ENCODE peak calls at places on chromosomes 2 and 18, in eight cellular contexts. One of them, this sample, is unnamed.

GRCh38 chr2:27214936-27215335 is 2.2 kb upstream of the CAD start:
- DNase-seq in SK-N-MC: no peak
- DNase-seq in transverse colon: no peak
- DNase-seq in GM23248: peak; percentile 48
- DNase-seq in mammary epithelial cell: no peak
- DNase-seq in CD4-positive, CD25-positive, alpha-beta regulatory T cell: no peak
- DNase-seq in cardiac fibroblast: no peak
- DNase-seq in left lung: no peak
- DNase-seq in this sample: no peak

GRCh38 chr2:6827516-6828298 is 38.0 kb downstream of the CMPK2 start:
- DNase-seq in SK-N-MC: peak; percentile 67
- DNase-seq in transverse colon: no peak
- DNase-seq in GM23248: peak; percentile 13
- DNase-seq in mammary epithelial cell: no peak
- DNase-seq in CD4-positive, CD25-positive, alpha-beta regulatory T cell: no peak
- DNase-seq in cardiac fibroblast: peak; percentile 10
- DNase-seq in left lung: no peak
- DNase-seq in this sample: no peak

GRCh38 chr18:55968550-55968949 is 380.6 kb upstream of the TCF4 start:
- DNase-seq in SK-N-MC: no peak
- DNase-seq in transverse colon: no peak
- DNase-seq in GM23248: peak; percentile 58
- DNase-seq in mammary epithelial cell: peak; percentile 67
- DNase-seq in CD4-positive, CD25-positive, alpha-beta regulatory T cell: no peak
- DNase-seq in cardiac fibroblast: no peak
- DNase-seq in left lung: no peak
- DNase-seq in this sample: no peak

GRCh38 chr2:239181074-239181581 is 219.7 kb downstream of the HDAC4 start:
- DNase-seq in SK-N-MC: no peak
- DNase-seq in transverse colon: no peak
- DNase-seq in GM23248: no peak
- DNase-seq in mammary epithelial cell: no peak
- DNase-seq in CD4-positive, CD25-positive, alpha-beta regulatory T cell: no peak
- DNase-seq in cardiac fibroblast: no peak
- DNase-seq in left lung: peak; percentile 24
- DNase-seq in this sample: peak; percentile 38

GRCh38 chr18:45910405-45911023 is 56.6 kb downstream of the EPG5 start:
- DNase-seq in SK-N-MC: no peak
- DNase-seq in transverse colon: peak; percentile 37
- DNase-seq in GM23248: peak; percentile 68
- DNase-seq in mammary epithelial cell: peak; percentile 32
- DNase-seq in CD4-positive, CD25-positive, alpha-beta regulatory T cell: peak; percentile 38
- DNase-seq in cardiac fibroblast: peak; percentile 59
- DNase-seq in left lung: peak; percentile 36
- DNase-seq in this sample: no peak

GRCh38 chr2:220893411-220893810 is 678.7 kb downstream of the EPHA4 start:
- DNase-seq in SK-N-MC: no peak
- DNase-seq in transverse colon: no peak
- DNase-seq in GM23248: peak; percentile 10
- DNase-seq in mammary epithelial cell: peak; percentile 22
- DNase-seq in CD4-positive, CD25-positive, alpha-beta regulatory T cell: no peak
- DNase-seq in cardiac fibroblast: no peak
- DNase-seq in left lung: no peak
- DNase-seq in this sample: no peak

GRCh38 chr18:55781481-55781957 is 193.5 kb upstream of the TCF4 start:
- DNase-seq in SK-N-MC: peak; percentile 37
- DNase-seq in transverse colon: peak; percentile 10
- DNase-seq in GM23248: peak; percentile 76
- DNase-seq in mammary epithelial cell: peak; percentile 44
- DNase-seq in CD4-positive, CD25-positive, alpha-beta regulatory T cell: no peak
- DNase-seq in cardiac fibroblast: peak; percentile 88
- DNase-seq in left lung: no peak
- DNase-seq in this sample: peak; percentile 54

GRCh38 chr2:113116100-113116958 is 11.1 kb upstream of the IL1RN start:
- DNase-seq in SK-N-MC: no peak
- DNase-seq in transverse colon: no peak
- DNase-seq in GM23248: peak; percentile 46
- DNase-seq in mammary epithelial cell: peak; percentile 69
- DNase-seq in CD4-positive, CD25-positive, alpha-beta regulatory T cell: no peak
- DNase-seq in cardiac fibroblast: no peak
- DNase-seq in left lung: no peak
- DNase-seq in this sample: no peak

GRCh38 chr2:226673314-226673723 is 126.3 kb downstream of the IRS1 start:
- DNase-seq in SK-N-MC: peak; percentile 88
- DNase-seq in transverse colon: peak; percentile 50
- DNase-seq in GM23248: peak; percentile 95
- DNase-seq in mammary epithelial cell: peak; percentile 81
- DNase-seq in CD4-positive, CD25-positive, alpha-beta regulatory T cell: no peak
- DNase-seq in cardiac fibroblast: peak; percentile 92
- DNase-seq in left lung: no peak
- DNase-seq in this sample: peak; percentile 50

GRCh38 chr2:148614332-148615049 is 30.1 kb upstream of the EPC2 start:
- DNase-seq in SK-N-MC: peak; percentile 60
- DNase-seq in transverse colon: peak; percentile 8
- DNase-seq in GM23248: peak; percentile 38
- DNase-seq in mammary epithelial cell: peak; percentile 66
- DNase-seq in CD4-positive, CD25-positive, alpha-beta regulatory T cell: no peak
- DNase-seq in cardiac fibroblast: peak; percentile 46
- DNase-seq in left lung: peak; percentile 47
- DNase-seq in this sample: no peak

GRCh38 chr2:10260130-10260529 is 42.6 kb upstream of the HPCAL1 start:
- DNase-seq in SK-N-MC: no peak
- DNase-seq in transverse colon: peak; percentile 81
- DNase-seq in GM23248: peak; percentile 52
- DNase-seq in mammary epithelial cell: no peak
- DNase-seq in CD4-positive, CD25-positive, alpha-beta regulatory T cell: no peak
- DNase-seq in cardiac fibroblast: no peak
- DNase-seq in left lung: peak; percentile 20
- DNase-seq in this sample: peak; percentile 38

GRCh38 chr2:174174741-174175140 is 73.6 kb downstream of the OLA1 start:
- DNase-seq in SK-N-MC: no peak
- DNase-seq in transverse colon: no peak
- DNase-seq in GM23248: no peak
- DNase-seq in mammary epithelial cell: no peak
- DNase-seq in CD4-positive, CD25-positive, alpha-beta regulatory T cell: no peak
- DNase-seq in cardiac fibroblast: no peak
- DNase-seq in left lung: no peak
- DNase-seq in this sample: no peak

GRCh38 chr2:71402427-71402826 is 50.9 kb upstream of the DYSF start:
- DNase-seq in SK-N-MC: no peak
- DNase-seq in transverse colon: no peak
- DNase-seq in GM23248: no peak
- DNase-seq in mammary epithelial cell: no peak
- DNase-seq in CD4-positive, CD25-positive, alpha-beta regulatory T cell: no peak
- DNase-seq in cardiac fibroblast: no peak
- DNase-seq in left lung: no peak
- DNase-seq in this sample: no peak

GRCh38 chr18:31723998-31724711 is 36.5 kb downstream of the SLC25A52 start:
- DNase-seq in SK-N-MC: no peak
- DNase-seq in transverse colon: peak; percentile 10
- DNase-seq in GM23248: peak; percentile 39
- DNase-seq in mammary epithelial cell: no peak
- DNase-seq in CD4-positive, CD25-positive, alpha-beta regulatory T cell: no peak
- DNase-seq in cardiac fibroblast: peak; percentile 19
- DNase-seq in left lung: no peak
- DNase-seq in this sample: peak; percentile 79

GRCh38 chr2:162300271-162300670 is 18.2 kb downstream of the IFIH1 start:
- DNase-seq in SK-N-MC: no peak
- DNase-seq in transverse colon: no peak
- DNase-seq in GM23248: peak; percentile 49
- DNase-seq in mammary epithelial cell: no peak
- DNase-seq in CD4-positive, CD25-positive, alpha-beta regulatory T cell: no peak
- DNase-seq in cardiac fibroblast: no peak
- DNase-seq in left lung: no peak
- DNase-seq in this sample: no peak

GRCh38 chr2:179057737-179058136 is 7.8 kb upstream of the CCDC141 start:
- DNase-seq in SK-N-MC: no peak
- DNase-seq in transverse colon: no peak
- DNase-seq in GM23248: no peak
- DNase-seq in mammary epithelial cell: no peak
- DNase-seq in CD4-positive, CD25-positive, alpha-beta regulatory T cell: no peak
- DNase-seq in cardiac fibroblast: no peak
- DNase-seq in left lung: no peak
- DNase-seq in this sample: no peak

GRCh38 chr18:32093523-32093922 is 1.8 kb downstream of the RNF138 start:
- DNase-seq in SK-N-MC: no peak
- DNase-seq in transverse colon: peak; percentile 14
- DNase-seq in GM23248: no peak
- DNase-seq in mammary epithelial cell: no peak
- DNase-seq in CD4-positive, CD25-positive, alpha-beta regulatory T cell: no peak
- DNase-seq in cardiac fibroblast: peak; percentile 2
- DNase-seq in left lung: no peak
- DNase-seq in this sample: no peak

GRCh38 chr2:4475618-4476017 is 772.2 kb downstream of the DCDC2C start:
- DNase-seq in SK-N-MC: no peak
- DNase-seq in transverse colon: no peak
- DNase-seq in GM23248: no peak
- DNase-seq in mammary epithelial cell: no peak
- DNase-seq in CD4-positive, CD25-positive, alpha-beta regulatory T cell: no peak
- DNase-seq in cardiac fibroblast: no peak
- DNase-seq in left lung: no peak
- DNase-seq in this sample: no peak

GRCh38 chr18:22385718-22386117 is 32.0 kb downstream of the CTAGE1 start:
- DNase-seq in SK-N-MC: no peak
- DNase-seq in transverse colon: no peak
- DNase-seq in GM23248: peak; percentile 93
- DNase-seq in mammary epithelial cell: peak; percentile 82
- DNase-seq in CD4-positive, CD25-positive, alpha-beta regulatory T cell: no peak
- DNase-seq in cardiac fibroblast: peak; percentile 92
- DNase-seq in left lung: no peak
- DNase-seq in this sample: no peak

GRCh38 chr2:64698668-64699444 is 45.1 kb upstream of the SERTAD2 start:
- DNase-seq in SK-N-MC: no peak
- DNase-seq in transverse colon: no peak
- DNase-seq in GM23248: peak; percentile 94
- DNase-seq in mammary epithelial cell: peak; percentile 80
- DNase-seq in CD4-positive, CD25-positive, alpha-beta regulatory T cell: no peak
- DNase-seq in cardiac fibroblast: peak; percentile 58
- DNase-seq in left lung: no peak
- DNase-seq in this sample: no peak

GRCh38 chr18:2411381-2411977 is 159.8 kb downstream of the METTL4 start:
- DNase-seq in SK-N-MC: no peak
- DNase-seq in transverse colon: no peak
- DNase-seq in GM23248: peak; percentile 75
- DNase-seq in mammary epithelial cell: peak; percentile 76
- DNase-seq in CD4-positive, CD25-positive, alpha-beta regulatory T cell: no peak
- DNase-seq in cardiac fibroblast: peak; percentile 17
- DNase-seq in left lung: no peak
- DNase-seq in this sample: no peak

GRCh38 chr2:9703701-9704221 is 73.0 kb upstream of the YWHAQ start:
- DNase-seq in SK-N-MC: no peak
- DNase-seq in transverse colon: peak; percentile 31
- DNase-seq in GM23248: peak; percentile 86
- DNase-seq in mammary epithelial cell: peak; percentile 62
- DNase-seq in CD4-positive, CD25-positive, alpha-beta regulatory T cell: no peak
- DNase-seq in cardiac fibroblast: peak; percentile 84
- DNase-seq in left lung: peak; percentile 53
- DNase-seq in this sample: no peak

GRCh38 chr18:2448565-2449151 is 122.6 kb downstream of the METTL4 start:
- DNase-seq in SK-N-MC: peak; percentile 78
- DNase-seq in transverse colon: no peak
- DNase-seq in GM23248: peak; percentile 40
- DNase-seq in mammary epithelial cell: no peak
- DNase-seq in CD4-positive, CD25-positive, alpha-beta regulatory T cell: no peak
- DNase-seq in cardiac fibroblast: peak; percentile 86
- DNase-seq in left lung: no peak
- DNase-seq in this sample: no peak

GRCh38 chr2:231667497-231667896 is 40.8 kb upstream of the PTMA start:
- DNase-seq in SK-N-MC: no peak
- DNase-seq in transverse colon: peak; percentile 55
- DNase-seq in GM23248: no peak
- DNase-seq in mammary epithelial cell: no peak
- DNase-seq in CD4-positive, CD25-positive, alpha-beta regulatory T cell: no peak
- DNase-seq in cardiac fibroblast: no peak
- DNase-seq in left lung: no peak
- DNase-seq in this sample: no peak
- H3K4me3 ChIP-seq in SK-N-MC: no peak overlapping the region
- H3K4me3 ChIP-seq in transverse colon: no peak overlapping the region
- H3K4me3 ChIP-seq in GM23248: no peak overlapping the region
- H3K4me3 ChIP-seq in mammary epithelial cell: no peak overlapping the region
- H3K4me3 ChIP-seq in CD4-positive, CD25-positive, alpha-beta regulatory T cell: no peak overlapping the region
- H3K4me3 ChIP-seq in cardiac fibroblast: no peak overlapping the region
- H3K4me3 ChIP-seq in left lung: peak overlapping the region; percentile 44
- H3K4me3 ChIP-seq in this sample: no peak overlapping the region

DNA sequence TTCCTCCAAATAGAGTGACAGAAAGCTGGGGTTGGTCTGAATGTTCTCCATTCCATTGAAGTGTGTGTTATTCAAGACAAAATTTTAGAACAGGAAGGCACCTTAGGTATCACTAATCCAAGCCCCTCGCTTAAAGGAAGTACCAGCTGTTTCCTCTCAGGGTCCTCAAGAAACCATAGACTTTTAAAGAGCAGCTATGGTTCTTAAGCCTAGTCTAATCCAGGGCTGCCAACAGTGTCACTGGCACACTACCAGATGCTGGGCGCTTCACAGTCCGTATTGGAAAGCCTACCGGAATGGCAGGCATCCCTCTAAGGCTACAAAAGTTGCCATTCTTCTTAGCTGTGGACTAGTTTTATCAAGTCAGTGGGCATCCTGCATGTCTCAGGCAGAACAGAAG is 1.9 kb downstream of the NEMP2 start:
- DNase-seq in SK-N-MC: no peak
- DNase-seq in transverse colon: no peak
- DNase-seq in GM23248: no peak
- DNase-seq in mammary epithelial cell: no peak
- DNase-seq in CD4-positive, CD25-positive, alpha-beta regulatory T cell: no peak
- DNase-seq in cardiac fibroblast: no peak
- DNase-seq in left lung: no peak
- DNase-seq in this sample: no peak
- H3K4me3 ChIP-seq in SK-N-MC: no peak overlapping the region
- H3K4me3 ChIP-seq in transverse colon: no peak overlapping the region
- H3K4me3 ChIP-seq in GM23248: no peak overlapping the region
- H3K4me3 ChIP-seq in mammary epithelial cell: no peak overlapping the region
- H3K4me3 ChIP-seq in CD4-positive, CD25-positive, alpha-beta regulatory T cell: peak overlapping the region; percentile 85
- H3K4me3 ChIP-seq in cardiac fibroblast: no peak overlapping the region
- H3K4me3 ChIP-seq in left lung: no peak overlapping the region
- H3K4me3 ChIP-seq in this sample: no peak overlapping the region

DNA sequence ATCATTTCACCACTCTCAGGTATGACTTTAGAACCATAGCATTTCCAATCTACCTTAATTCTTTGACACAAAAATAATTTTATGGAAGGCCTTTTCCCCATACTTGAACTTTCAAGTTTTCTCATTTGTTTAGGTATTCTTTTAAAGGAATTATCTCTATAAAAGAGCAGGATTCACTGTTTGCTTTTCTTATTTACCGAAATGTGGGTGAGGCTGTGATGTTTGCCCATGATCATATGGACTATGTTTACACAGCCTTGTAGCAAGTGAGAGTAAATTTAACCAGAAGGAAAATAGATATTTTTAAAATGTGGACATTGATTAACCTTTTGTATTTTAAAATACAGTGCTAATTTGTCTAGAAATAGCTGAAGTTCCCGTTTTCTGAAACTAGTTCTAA is 26.3 kb downstream of the CAB39 start:
- DNase-seq in SK-N-MC: no peak
- DNase-seq in transverse colon: no peak
- DNase-seq in GM23248: no peak
- DNase-seq in mammary epithelial cell: no peak
- DNase-seq in CD4-positive, CD25-positive, alpha-beta regulatory T cell: no peak
- DNase-seq in cardiac fibroblast: no peak
- DNase-seq in left lung: no peak
- DNase-seq in this sample: no peak
- H3K4me3 ChIP-seq in SK-N-MC: no peak overlapping the region
- H3K4me3 ChIP-seq in transverse colon: no peak overlapping the region
- H3K4me3 ChIP-seq in GM23248: no peak overlapping the region
- H3K4me3 ChIP-seq in mammary epithelial cell: no peak overlapping the region
- H3K4me3 ChIP-seq in CD4-positive, CD25-positive, alpha-beta regulatory T cell: no peak overlapping the region
- H3K4me3 ChIP-seq in cardiac fibroblast: no peak overlapping the region
- H3K4me3 ChIP-seq in left lung: no peak overlapping the region
- H3K4me3 ChIP-seq in this sample: no peak overlapping the region

GRCh38 chr2:45170191-45170975 is 161.1 kb upstream of the SIX2 start:
- DNase-seq in SK-N-MC: no peak
- DNase-seq in transverse colon: no peak
- DNase-seq in GM23248: no peak
- DNase-seq in mammary epithelial cell: no peak
- DNase-seq in CD4-positive, CD25-positive, alpha-beta regulatory T cell: no peak
- DNase-seq in cardiac fibroblast: no peak
- DNase-seq in left lung: no peak
- DNase-seq in this sample: no peak
- H3K4me3 ChIP-seq in SK-N-MC: no peak overlapping the region
- H3K4me3 ChIP-seq in transverse colon: no peak overlapping the region
- H3K4me3 ChIP-seq in GM23248: peak overlapping the region; percentile 70
- H3K4me3 ChIP-seq in mammary epithelial cell: no peak overlapping the region
- H3K4me3 ChIP-seq in CD4-positive, CD25-positive, alpha-beta regulatory T cell: no peak overlapping the region
- H3K4me3 ChIP-seq in cardiac fibroblast: peak overlapping the region; percentile 58
- H3K4me3 ChIP-seq in left lung: no peak overlapping the region
- H3K4me3 ChIP-seq in this sample: peak overlapping the region; percentile 53